ENCODE peak calls at places on chromosome 20, in seven cellular contexts. I is skeletal muscle cell; N is AG10803; H is psoas muscle; W is H7; T is fibroblast of lung; A is effector memory CD4-positive, alpha-beta T cell. R is an unnamed sample.

GRCh38 chr20:1624811-1625690 is 5.2 kb upstream of the SIRPB1 start:
- DNase-seq in A (no peak), T (no peak), N (no peak), H (no peak), I (no peak), W (no peak), R (no peak)

GRCh38 chr20:23659989-23660837 is 22.5 kb upstream of the CST3 start:
- DNase-seq in A (no peak), I (peak; percentile 28), H (no peak), W (no peak), T (no peak), N (peak; percentile 44), R (no peak)

GRCh38 chr20:36745234-36745926 is 510 bp downstream of the NDRG3 start:
- DNase-seq in W (no peak), H (no peak), A (peak; percentile 6), N (no peak), T (peak; percentile 3), I (no peak), R (no peak)

GRCh38 chr20:42218566-42218965 is 600.4 kb upstream of the CHD6 start:
- DNase-seq in W (no peak), A (no peak), H (no peak), T (no peak), N (no peak), I (no peak), R (no peak)

GRCh38 chr20:51335329-51335841 is 207.1 kb downstream of the NFATC2 start:
- DNase-seq in N (peak; percentile 90), H (no peak), A (no peak), I (peak; percentile 100), T (peak; percentile 100), W (no peak), R (peak; percentile 72)

GRCh38 chr20:64188682-64189529 is 24.7 kb downstream of the MYT1 start:
- DNase-seq in N (peak; percentile 29), A (no peak), I (no peak), H (no peak), T (peak; percentile 43), W (peak; percentile 77), R (peak; percentile 81)

GRCh38 chr20:8721098-8721497 is 347.8 kb upstream of the PLCB4 start:
- DNase-seq in H (peak; percentile 19), T (peak; percentile 49), W (peak; percentile 8), N (peak; percentile 71), A (no peak), I (peak; percentile 21), R (peak; percentile 10)

GRCh38 chr20:8492182-8492581 is 360.1 kb downstream of the PLCB1 start:
- DNase-seq in I (no peak), W (no peak), N (no peak), T (no peak), A (no peak), H (no peak), R (no peak)

GRCh38 chr20:1617055-1617454 is 2.8 kb downstream of the SIRPB1 start:
- DNase-seq in T (peak; percentile 34), I (no peak), W (no peak), A (no peak), N (no peak), H (no peak), R (no peak)

GRCh38 chr20:11098888-11099287 is 425.1 kb upstream of the JAG1 start:
- DNase-seq in T (no peak), N (no peak), H (no peak), W (no peak), A (no peak), I (no peak), R (no peak)

GRCh38 chr20:23180451-23180921 is 94.4 kb upstream of the CD93 start:
- DNase-seq in W (no peak), T (no peak), I (no peak), H (no peak), A (no peak), N (no peak), R (no peak)

GRCh38 chr20:35283441-35284266 is 918 bp downstream of the EIF6 start:
- DNase-seq in T (no peak), N (no peak), A (no peak), W (no peak), I (no peak), H (no peak), R (no peak)

GRCh38 chr20:24752612-24753011 is 196.5 kb upstream of the CST7 start:
- DNase-seq in A (no peak), H (no peak), W (no peak), N (no peak), I (no peak), T (no peak), R (no peak)

GRCh38 chr20:58155148-58155925 is 73.1 kb downstream of the ANKRD60 start:
- DNase-seq in T (no peak), I (no peak), A (no peak), H (no peak), N (no peak), W (peak; percentile 66), R (no peak)

GRCh38 chr20:58162976-58163375 is 65.5 kb downstream of the ANKRD60 start:
- DNase-seq in N (peak; percentile 57), H (no peak), T (no peak), A (no peak), I (no peak), W (no peak), R (no peak)

GRCh38 chr20:58161192-58161591 is 67.3 kb downstream of the ANKRD60 start:
- DNase-seq in A (no peak), T (no peak), W (no peak), N (peak; percentile 23), I (no peak), H (no peak), R (no peak)

DNA sequence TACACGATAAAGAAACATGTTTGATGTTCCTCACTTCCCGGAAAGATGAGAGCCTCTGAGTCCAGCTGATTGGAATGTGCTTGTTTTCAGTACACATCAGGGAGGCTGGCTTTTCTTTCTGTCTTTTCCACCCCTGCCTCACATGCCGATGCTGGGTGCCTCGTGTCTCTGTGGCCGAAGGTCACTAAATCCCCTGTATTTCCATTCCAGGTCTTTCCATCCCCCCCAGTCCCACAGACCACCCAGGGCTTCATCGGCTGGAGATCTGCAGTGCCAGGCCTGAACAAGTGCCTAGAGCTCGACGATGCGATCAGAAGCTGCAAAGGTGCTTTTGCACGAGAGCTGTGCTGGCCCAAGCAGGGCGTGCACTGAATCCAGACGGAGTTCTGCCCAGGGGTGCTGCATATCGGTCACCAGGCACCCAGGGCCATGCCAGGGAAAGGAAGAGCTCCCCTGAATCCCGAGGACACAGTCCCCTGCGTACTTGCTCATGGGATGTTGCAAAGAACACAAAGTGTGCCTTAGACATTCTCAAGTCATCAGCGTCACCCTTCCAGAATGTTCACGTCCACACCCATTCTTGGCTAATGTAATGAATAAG is 67.9 kb downstream of the ANKRD60 start:
- DNase-seq in I (no peak), A (no peak), N (peak; percentile 79), H (peak; percentile 34), T (peak; percentile 51), W (no peak), R (no peak)
- H3K4me3 ChIP-seq in I (no peak overlapping the region), A (no peak overlapping the region), N (peak overlapping the region; percentile 13), H (no peak overlapping the region), T (no peak overlapping the region), W (no peak overlapping the region), R (no peak overlapping the region)

DNA sequence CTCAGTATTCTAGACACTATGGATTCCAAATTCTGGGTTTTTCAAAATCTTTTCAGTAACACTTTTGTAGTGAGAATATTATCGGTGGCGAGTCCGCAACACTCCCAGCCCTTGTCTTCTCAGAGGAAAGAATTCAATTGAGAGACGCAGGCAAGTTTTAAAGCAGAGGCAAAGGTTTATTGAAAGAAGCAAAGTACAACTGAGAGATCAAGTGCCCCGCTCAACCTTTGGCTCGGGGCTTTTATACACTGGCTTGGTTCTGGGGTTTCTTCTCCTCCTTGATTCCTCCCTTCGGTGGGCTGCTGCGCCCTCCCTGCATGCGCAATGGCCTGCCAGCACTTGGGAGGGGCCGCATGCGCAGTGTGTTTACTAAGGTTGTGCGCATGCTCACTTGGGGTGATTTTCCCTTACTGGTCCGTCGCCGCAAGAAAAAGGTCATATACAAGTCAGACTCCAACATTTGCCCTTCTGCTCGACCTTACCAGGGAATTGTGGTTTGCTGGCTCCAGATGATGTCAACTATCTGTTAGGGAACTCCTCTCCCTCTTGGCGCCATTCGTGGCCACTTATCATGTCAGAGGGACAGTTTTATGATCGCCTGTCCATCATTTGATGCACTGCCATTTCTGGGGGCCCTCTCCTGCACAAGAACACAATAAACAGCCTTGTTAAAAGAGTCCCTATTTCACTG is 3.0 kb upstream of the LBP start:
- DNase-seq in N (peak; percentile 35), H (peak; percentile 43), T (no peak), I (no peak), A (no peak), W (no peak), R (no peak)
- H3K4me3 ChIP-seq in N (peak overlapping the region; percentile 23), H (no peak overlapping the region), T (peak overlapping the region; percentile 24), I (peak overlapping the region; percentile 13), A (no peak overlapping the region), W (no peak overlapping the region), R (no peak overlapping the region)

GRCh38 chr20:46087161-46087560 is 2.6 kb downstream of the NCOA5 start:
- DNase-seq in T (peak; percentile 5), I (no peak), H (no peak), W (no peak), A (no peak), N (peak; percentile 25), R (no peak)

GRCh38 chr20:46090095-46090388 is 280 bp upstream of the NCOA5 start:
- DNase-seq in T (no peak), N (no peak), A (no peak), W (no peak), H (no peak), I (no peak), R (no peak)

GRCh38 chr20:46089338-46090094 is at the start of gene NCOA5:
- DNase-seq in I (peak; percentile 91), N (peak; percentile 98), H (peak; percentile 97), A (peak; percentile 87), W (peak; percentile 97), T (peak; percentile 99), R (peak; percentile 73)

GRCh38 chr20:46089076-46089337 is 755 bp downstream of the NCOA5 start:
- DNase-seq in A (no peak), T (peak; percentile 38), W (no peak), H (no peak), I (no peak), N (peak; percentile 26), R (no peak)

GRCh38 chr20:46088409-46089075 is 1.2 kb downstream of the NCOA5 start:
- DNase-seq in I (no peak), A (no peak), T (peak; percentile 33), H (no peak), N (peak; percentile 29), W (no peak), R (no peak)
- H3K4me3 ChIP-seq in I (peak overlapping the region; percentile 87), A (peak overlapping the region; percentile 80), T (peak overlapping the region; percentile 89), H (peak overlapping the region; percentile 92), N (peak overlapping the region; percentile 86), W (peak overlapping the region; percentile 95), R (peak overlapping the region; percentile 96)

GRCh38 chr20:62208805-62209755 is 11.0 kb downstream of the HRH3 start:
- DNase-seq in W (peak; percentile 97), I (no peak), N (no peak), T (no peak), H (peak; percentile 51), A (no peak), R (no peak)

GRCh38 chr20:62211769-62212288 is 8.2 kb downstream of the HRH3 start:
- DNase-seq in W (no peak), T (no peak), H (no peak), I (no peak), N (no peak), A (no peak), R (no peak)

GRCh38 chr20:62209850-62210495 is 10.1 kb downstream of the HRH3 start:
- DNase-seq in H (no peak), N (no peak), A (no peak), T (no peak), I (no peak), W (peak; percentile 78), R (no peak)

GRCh38 chr20:62211216-62211615 is 8.9 kb downstream of the HRH3 start:
- DNase-seq in H (no peak), I (no peak), T (no peak), W (no peak), A (no peak), N (no peak), R (no peak)

GRCh38 chr20:62210496-62210855 is 9.6 kb downstream of the HRH3 start:
- DNase-seq in A (no peak), T (no peak), I (no peak), N (no peak), H (no peak), W (no peak), R (no peak)
- H3K4me3 ChIP-seq in A (no peak overlapping the region), T (no peak overlapping the region), I (no peak overlapping the region), N (no peak overlapping the region), H (no peak overlapping the region), W (no peak overlapping the region), R (no peak overlapping the region)

R was measured in kidney epithelial cell.